ENCODE peak calls at places on chromosome 1, in eight cellular contexts. O is left ventricle myocardium superior; R is Right ventricle myocardium superior; W is activated T-helper 9 cell treated with anti-CD3 and anti-CD28 coated beads, Interleukin-2, amount 50 U/mL, for 16 hours; E is GM12892; A is NT2/D1; G is Calu3; X is BJ. T is an unnamed sample.

GRCh38 chr1:203461717-203462116 is 13.9 kb upstream of the PRELP start:
- DNase-seq in G (no peak), E (no peak), R (no peak), W (no peak), O (no peak), A (no peak), X (no peak), T (no peak)

GRCh38 chr1:170377440-170377839 is 154.5 kb upstream of the GORAB start:
- DNase-seq in G (no peak), X (no peak), R (no peak), W (no peak), E (no peak), O (no peak), A (no peak), T (no peak)

GRCh38 chr1:41862411-41863221 is 56.1 kb downstream of the HIVEP3 start:
- DNase-seq in E (no peak), A (no peak), W (peak; percentile 5), R (no peak), O (no peak), X (peak; percentile 74), G (no peak), T (peak; percentile 94)

GRCh38 chr1:38657873-38658272 is 201.7 kb downstream of the RRAGC start:
- DNase-seq in O (no peak), R (no peak), X (no peak), A (no peak), W (no peak), E (no peak), G (no peak), T (no peak)

GRCh38 chr1:227885648-227886502 is 61.9 kb downstream of the WNT9A start:
- DNase-seq in R (peak; percentile 85), X (no peak), A (no peak), O (peak; percentile 87), G (peak; percentile 72), E (peak; percentile 20), W (no peak), T (peak; percentile 82)

GRCh38 chr1:184482113-184482512 is 95.3 kb downstream of the C1orf21 start:
- DNase-seq in E (no peak), R (peak; percentile 75), A (no peak), X (no peak), G (no peak), W (no peak), O (peak; percentile 74), T (no peak)

GRCh38 chr1:206850401-206850800 is 15.0 kb upstream of the IL20 start:
- DNase-seq in G (no peak), E (no peak), R (no peak), W (no peak), O (no peak), A (no peak), X (no peak), T (no peak)

GRCh38 chr1:50735443-50735842 is 224.6 kb downstream of the FAF1 start:
- DNase-seq in W (no peak), R (no peak), A (peak; percentile 9), E (no peak), O (no peak), G (no peak), X (no peak), T (no peak)

GRCh38 chr1:235266325-235266724 is 61.7 kb downstream of the ARID4B start:
- DNase-seq in X (no peak), R (no peak), A (no peak), W (no peak), O (no peak), G (no peak), E (no peak), T (no peak)

GRCh38 chr1:76425843-76426145 is 351.2 kb downstream of the ST6GALNAC3 start:
- DNase-seq in W (no peak), G (no peak), E (no peak), O (no peak), X (no peak), A (no peak), R (no peak), T (peak; percentile 0)

GRCh38 chr1:32345289-32345827 is 9.3 kb upstream of the MARCKSL1 start:
- DNase-seq in W (no peak), O (no peak), E (no peak), R (peak; percentile 45), A (no peak), G (peak; percentile 28), X (no peak), T (no peak)

GRCh38 chr1:29197590-29197924 is 15.9 kb upstream of the SRSF4 start:
- DNase-seq in E (peak; percentile 29), O (no peak), W (no peak), G (peak; percentile 42), X (no peak), A (no peak), R (no peak), T (peak; percentile 25)

GRCh38 chr1:207868252-207868768 is 42.6 kb downstream of the CD34 start:
- DNase-seq in R (no peak), O (peak; percentile 54), X (no peak), G (peak; percentile 55), A (no peak), W (no peak), E (no peak), T (peak; percentile 19)

GRCh38 chr1:150022357-150022756 is 11.8 kb upstream of the OTUD7B start:
- DNase-seq in X (no peak), W (no peak), G (no peak), E (no peak), R (no peak), O (no peak), A (no peak), T (no peak)

GRCh38 chr1:173554541-173555250 is 48.2 kb downstream of the SLC9C2 start:
- DNase-seq in E (no peak), W (no peak), O (no peak), A (no peak), G (peak; percentile 17), X (no peak), R (no peak), T (no peak)

GRCh38 chr1:187003353-187003752 is 174.6 kb downstream of the PLA2G4A start:
- DNase-seq in O (no peak), W (no peak), R (no peak), G (no peak), E (no peak), A (no peak), X (no peak), T (no peak)

GRCh38 chr1:47707887-47708535 is 270.2 kb downstream of the FOXD2 start:
- DNase-seq in E (no peak), O (no peak), X (no peak), G (no peak), A (no peak), W (no peak), R (no peak), T (no peak)